ENCODE peak calls at places on chromosomes 6 and 20, in eight cellular contexts. A, V, S, H, T, R, X and O are unnamed samples.

GRCh38 chr20:17502105-17502504 is 29.1 kb downstream of the BFSP1 start:
- DNase-seq in A (no peak), S (no peak), T (no peak), V (no peak), R (no peak), X (no peak), H (no peak), O (no peak)

GRCh38 chr6:149559389-149559788 is 6.8 kb upstream of the GINM1 start:
- DNase-seq in T (no peak), R (no peak), X (no peak), S (no peak), A (no peak), V (no peak), H (no peak), O (no peak)

GRCh38 chr6:39330057-39330456 is 7.6 kb upstream of the KCNK16 start:
- DNase-seq in T (no peak), R (no peak), S (no peak), A (no peak), X (no peak), V (no peak), H (no peak), O (no peak)

GRCh38 chr6:51182884-51183283 is 364.2 kb downstream of the TFAP2B start:
- DNase-seq in H (no peak), V (no peak), R (no peak), S (no peak), A (no peak), T (no peak), X (no peak), O (no peak)

GRCh38 chr20:18055261-18055660 is 2.5 kb downstream of the OVOL2 start:
- DNase-seq in S (peak; percentile 76), H (no peak), X (no peak), T (no peak), R (peak; percentile 5), A (no peak), V (no peak), O (no peak)

GRCh38 chr6:152634773-152635172 is 2.4 kb downstream of the SYNE1 start:
- DNase-seq in R (no peak), H (no peak), A (no peak), T (no peak), V (no peak), X (no peak), S (no peak), O (no peak)

GRCh38 chr6:136334465-136334846 is 44.8 kb upstream of the BCLAF1 start:
- DNase-seq in X (no peak), V (no peak), T (no peak), H (no peak), R (no peak), S (no peak), A (no peak), O (no peak)

GRCh38 chr6:4819706-4820283 is 43.6 kb downstream of the CDYL start:
- DNase-seq in S (no peak), A (no peak), H (no peak), R (no peak), V (no peak), T (no peak), X (no peak), O (no peak)

GRCh38 chr6:25193147-25193864 is 85.9 kb upstream of the CARMIL1 start:
- DNase-seq in H (no peak), V (no peak), T (no peak), R (no peak), X (no peak), S (no peak), A (no peak), O (peak; percentile 54)

GRCh38 chr20:43727980-43728590 is 1.3 kb upstream of the GTSF1L start:
- DNase-seq in X (no peak), H (no peak), V (no peak), T (no peak), S (no peak), R (no peak), A (no peak), O (peak; percentile 26)

GRCh38 chr20:44247676-44248419 is 740 bp downstream of the GDAP1L1 start:
- DNase-seq in H (no peak), T (no peak), X (peak; percentile 57), R (no peak), A (no peak), V (no peak), S (peak; percentile 86), O (no peak)

GRCh38 chr20:22672191-22672590 is 87.8 kb upstream of the FOXA2 start:
- DNase-seq in X (no peak), R (no peak), H (no peak), T (no peak), A (no peak), V (no peak), S (no peak), O (no peak)

GRCh38 chr6:32168350-32168749 is 4.0 kb downstream of the EGFL8 start:
- DNase-seq in X (no peak), A (peak; percentile 17), S (no peak), V (no peak), T (peak; percentile 45), H (no peak), R (no peak), O (no peak)

GRCh38 chr20:34058831-34059230 is 53.2 kb downstream of the EIF2S2 start:
- DNase-seq in V (no peak), X (no peak), H (no peak), R (no peak), S (no peak), A (no peak), T (no peak), O (no peak)

GRCh38 chr20:58022711-58023110 is 205.7 kb downstream of the ANKRD60 start:
- DNase-seq in X (no peak), A (no peak), R (no peak), H (no peak), T (no peak), V (no peak), S (no peak), O (no peak)

GRCh38 chr20:58025233-58025632 is 203.2 kb downstream of the ANKRD60 start:
- DNase-seq in S (no peak), A (no peak), V (no peak), X (no peak), R (peak; percentile 58), H (no peak), T (peak; percentile 67), O (no peak)

GRCh38 chr20:58023346-58023745 is 205.1 kb downstream of the ANKRD60 start:
- DNase-seq in R (peak; percentile 55), X (no peak), V (no peak), H (no peak), T (no peak), A (no peak), S (no peak), O (no peak)

GRCh38 chr20:58024241-58024721 is 204.2 kb downstream of the ANKRD60 start:
- DNase-seq in H (no peak), A (no peak), R (peak; percentile 42), S (no peak), V (no peak), T (peak; percentile 59), X (no peak), O (no peak)

DNA sequence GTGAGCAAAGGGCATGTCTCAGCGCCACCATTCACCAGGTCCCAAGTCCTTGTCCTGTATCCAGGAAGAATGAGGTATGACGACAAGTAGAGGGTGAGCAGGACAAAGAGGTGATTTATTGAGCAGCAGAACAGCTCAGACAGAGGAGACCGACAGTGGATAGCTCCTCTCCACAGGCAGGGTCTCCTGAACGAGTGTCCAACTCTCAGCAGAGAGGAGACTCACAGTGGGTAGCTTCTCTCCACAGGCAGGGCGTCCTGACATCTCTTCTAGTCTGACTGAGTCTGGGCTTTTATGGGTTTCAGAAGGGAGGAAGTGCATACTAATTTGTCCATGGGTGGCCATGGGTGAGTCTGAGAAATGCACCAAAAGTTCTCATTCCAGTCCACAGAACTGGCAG is 204.7 kb downstream of the ANKRD60 start:
- DNase-seq in V (no peak), X (no peak), T (no peak), R (peak; percentile 48), S (no peak), H (no peak), A (no peak), O (no peak)
- H3K27ac ChIP-seq in V (no peak overlapping the region), X (no peak overlapping the region), T (no peak overlapping the region), R (no peak overlapping the region), S (no peak overlapping the region), H (no peak overlapping the region), A (no peak overlapping the region), O (no peak overlapping the region)

GRCh38 chr20:37326666-37327065 is 19.3 kb upstream of the SRC start:
- DNase-seq in A (no peak), R (no peak), X (no peak), S (no peak), T (no peak), H (no peak), V (no peak), O (no peak)
- H3K27ac ChIP-seq in A (no peak overlapping the region), R (peak overlapping the region; percentile 64), X (no peak overlapping the region), S (no peak overlapping the region), T (no peak overlapping the region), H (peak overlapping the region; percentile 80), V (no peak overlapping the region), O (no peak overlapping the region)

GRCh38 chr6:45707188-45707587 is 308.5 kb downstream of the CLIC5 start:
- DNase-seq in X (no peak), T (no peak), R (no peak), A (no peak), H (no peak), S (no peak), V (no peak), O (no peak)

GRCh38 chr6:45709834-45710233 is 305.8 kb downstream of the CLIC5 start:
- DNase-seq in V (no peak), H (no peak), X (no peak), R (no peak), S (no peak), A (no peak), T (no peak), O (no peak)

GRCh38 chr6:45706319-45706718 is 309.3 kb downstream of the CLIC5 start:
- DNase-seq in T (no peak), X (no peak), R (no peak), H (no peak), S (no peak), A (no peak), V (no peak), O (no peak)

GRCh38 chr6:45713981-45714685 is 301.5 kb downstream of the CLIC5 start:
- DNase-seq in X (no peak), S (no peak), V (no peak), A (no peak), H (no peak), T (no peak), R (no peak), O (no peak)

GRCh38 chr6:45710304-45710821 is 305.3 kb downstream of the CLIC5 start:
- DNase-seq in T (no peak), R (no peak), V (no peak), S (no peak), A (no peak), H (no peak), X (no peak), O (no peak)
- H3K27ac ChIP-seq in T (no peak overlapping the region), R (no peak overlapping the region), V (no peak overlapping the region), S (no peak overlapping the region), A (no peak overlapping the region), H (no peak overlapping the region), X (no peak overlapping the region), O (no peak overlapping the region)

GRCh38 chr20:41178495-41178894 is 41.2 kb downstream of the PLCG1 start:
- DNase-seq in A (no peak), R (no peak), V (peak; percentile 22), T (no peak), X (no peak), H (no peak), S (no peak), O (no peak)
- H3K27ac ChIP-seq in A (peak overlapping the region; percentile 96), R (peak overlapping the region; percentile 83), V (peak overlapping the region; percentile 94), T (no peak overlapping the region), X (no peak overlapping the region), H (peak overlapping the region; percentile 95), S (no peak overlapping the region), O (peak overlapping the region; percentile 70)